ENCODE peak calls at places on chromosomes 7 and 10, in five cellular contexts. A, N, K, Q and G are unnamed samples. For H3K4me1 and H3K9me3, the result is how much of the 10 kb centered on the place peaks cover.

GRCh38 chr10:86583983-86584382 is 62.4 kb upstream of the WAPL start:
- DNase-seq in A (no peak), N (no peak), K (no peak), Q (no peak), G (no peak)

GRCh38 chr10:88243202-88243744 is 339.8 kb downstream of the RNLS start:
- DNase-seq in A (no peak), N (no peak), K (peak), Q (no peak), G (no peak)

GRCh38 chr10:104683567-104683966 is 42.5 kb downstream of the SORCS3 start:
- DNase-seq in A (no peak), N (no peak), K (no peak), Q (no peak), G (no peak)

GRCh38 chr7:85602196-85602595 is 415.3 kb upstream of the SEMA3D start:
- DNase-seq in A (no peak), N (no peak), K (peak), Q (no peak), G (no peak)

GRCh38 chr10:99375444-99375843 is 46.3 kb downstream of the CNNM1 start:
- DNase-seq in A (no peak), N (no peak), K (no peak), Q (no peak), G (no peak)

GRCh38 chr10:103888113-103888841 is 29.7 kb downstream of the STN1 start:
- DNase-seq in A (peak), N (no peak), K (peak), Q (peak), G (peak)

GRCh38 chr7:93651603-93652159 is 77.2 kb upstream of the CALCR start:
- DNase-seq in A (no peak), N (no peak), K (no peak), Q (no peak), G (no peak)

GRCh38 chr7:105905209-105905910 is 29.0 kb upstream of the ATXN7L1 start:
- DNase-seq in A (no peak), N (no peak), K (no peak), Q (no peak), G (no peak)

GRCh38 chr10:100303724-100304319 is 17.3 kb upstream of the BLOC1S2 start:
- DNase-seq in A (no peak), N (no peak), K (peak), Q (no peak), G (no peak)

GRCh38 chr7:156031679-156032478 is 219.6 kb upstream of the SHH start:
- DNase-seq in A (no peak), N (no peak), K (no peak), Q (no peak), G (no peak)

GRCh38 chr7:116530107-116530820 is 5.4 kb downstream of the CAV1 start:
- DNase-seq in A (no peak), N (no peak), K (no peak), Q (no peak), G (no peak)

GRCh38 chr7:116527521-116527920 is 2.7 kb downstream of the CAV1 start:
- DNase-seq in A (no peak), N (no peak), K (peak), Q (no peak), G (no peak)

GRCh38 chr7:116528008-116528789 is 3.4 kb downstream of the CAV1 start:
- DNase-seq in A (peak), N (no peak), K (peak), Q (no peak), G (peak)

GRCh38 chr7:116526897-116527296 is 2.1 kb downstream of the CAV1 start:
- DNase-seq in A (no peak), N (no peak), K (no peak), Q (no peak), G (no peak)

DNA sequence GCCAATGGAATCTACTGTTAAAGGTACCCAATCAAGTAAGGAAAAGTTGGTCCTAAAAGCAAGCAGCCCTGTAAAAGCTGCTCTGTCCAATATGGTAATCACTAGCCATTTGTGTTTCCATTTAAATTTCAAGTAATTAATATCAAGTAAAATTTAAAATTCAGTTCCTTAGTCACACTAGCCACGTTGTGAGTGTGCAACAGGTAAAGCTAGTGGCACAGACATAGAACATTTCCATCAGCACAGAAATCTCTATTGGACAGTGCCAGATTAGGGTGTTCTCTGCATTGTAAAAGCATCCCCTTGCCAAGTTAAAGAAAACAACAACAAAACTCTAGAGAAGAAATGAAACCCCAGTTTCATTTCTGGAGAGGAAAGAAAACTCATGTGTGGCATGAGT is 4.4 kb downstream of the CAV1 start:
- DNase-seq in A (no peak), N (no peak), K (no peak), Q (no peak), G (no peak)
- H3K4me1 ChIP-seq in A (under half), N (under half), K (under half), Q (under half), G (half or more)

GRCh38 chr7:158524749-158525635 is 62.6 kb downstream of the PTPRN2 start:
- DNase-seq in A (no peak), N (no peak), K (no peak), Q (peak), G (no peak)

GRCh38 chr7:158527038-158527437 is 60.6 kb downstream of the PTPRN2 start:
- DNase-seq in A (no peak), N (no peak), K (no peak), Q (peak), G (no peak)

GRCh38 chr7:158527495-158527894 is 60.1 kb downstream of the PTPRN2 start:
- DNase-seq in A (no peak), N (no peak), K (no peak), Q (peak), G (no peak)

GRCh38 chr7:158526531-158526930 is 61.1 kb downstream of the PTPRN2 start:
- DNase-seq in A (no peak), N (no peak), K (no peak), Q (peak), G (no peak)

GRCh38 chr7:158525648-158526484 is 61.8 kb downstream of the PTPRN2 start:
- DNase-seq in A (no peak), N (no peak), K (no peak), Q (peak), G (no peak)
- H3K9me3 ChIP-seq in A (under half), N (under half), K (under half), Q (under half), G (under half)

DNA sequence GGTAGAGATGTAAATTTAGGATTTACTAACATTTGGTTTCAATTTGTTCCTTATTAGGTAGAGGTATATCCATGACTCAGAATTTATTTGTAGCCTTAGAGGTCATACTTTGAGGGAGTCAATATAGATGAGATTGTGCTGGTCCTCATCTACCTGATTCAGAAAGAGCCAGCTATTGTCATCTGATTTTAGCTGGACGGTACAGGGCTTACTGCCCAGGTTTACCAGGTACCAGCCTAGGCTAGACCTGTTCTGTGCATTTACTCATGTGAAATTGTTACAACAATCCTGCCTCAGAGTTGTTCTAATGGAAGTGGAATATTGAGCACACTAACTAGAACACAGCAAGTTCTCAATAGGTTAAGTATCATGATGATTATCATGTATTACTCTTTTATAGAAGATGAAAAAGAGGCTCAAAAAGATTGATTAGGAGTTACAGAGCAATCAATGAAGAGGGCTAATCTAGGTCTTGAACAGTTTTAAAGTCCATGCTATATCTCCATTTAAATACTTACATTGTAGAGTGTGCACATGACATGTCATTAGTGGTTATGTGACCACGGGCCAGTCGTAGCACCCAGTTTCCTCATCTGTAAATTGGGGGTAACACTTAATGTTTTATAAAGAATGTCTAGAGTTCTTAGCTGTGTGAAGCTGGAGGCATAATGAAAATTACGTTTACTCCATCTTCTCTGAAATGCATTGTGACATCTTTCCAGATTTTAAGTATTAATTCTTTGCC is 42.1 kb downstream of the TRIM24 start:
- DNase-seq in A (no peak), N (no peak), K (no peak), Q (no peak), G (no peak)
- H3K27ac ChIP-seq in A (no peak), N (no peak), K (no peak), Q (no peak), G (no peak)

DNA sequence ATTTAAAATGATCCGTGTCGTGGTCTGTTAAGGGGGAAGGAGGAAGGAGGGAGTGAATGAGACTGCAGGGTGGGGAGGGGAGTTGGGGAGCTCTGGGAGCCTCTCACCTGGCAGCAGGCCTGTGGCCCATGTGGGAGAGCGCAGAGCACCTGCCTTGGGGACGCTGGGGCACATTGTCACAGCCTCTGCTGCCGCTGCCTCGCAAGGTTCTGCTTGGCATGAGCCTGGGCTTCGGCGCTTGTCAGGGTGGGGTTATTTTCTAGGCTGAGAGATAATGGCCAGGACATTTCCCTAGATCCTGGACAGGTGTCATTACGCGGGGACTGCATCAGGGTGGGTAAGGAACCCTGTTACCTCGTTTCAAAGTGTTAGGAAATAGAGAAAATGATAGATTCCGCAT is 2.2 kb upstream of the SUN1 start:
- DNase-seq in A (no peak), N (no peak), K (no peak), Q (peak), G (no peak)
- H3K4me1 ChIP-seq in A (half or more), N (half or more), K (under half), Q (under half), G (half or more)

DNA sequence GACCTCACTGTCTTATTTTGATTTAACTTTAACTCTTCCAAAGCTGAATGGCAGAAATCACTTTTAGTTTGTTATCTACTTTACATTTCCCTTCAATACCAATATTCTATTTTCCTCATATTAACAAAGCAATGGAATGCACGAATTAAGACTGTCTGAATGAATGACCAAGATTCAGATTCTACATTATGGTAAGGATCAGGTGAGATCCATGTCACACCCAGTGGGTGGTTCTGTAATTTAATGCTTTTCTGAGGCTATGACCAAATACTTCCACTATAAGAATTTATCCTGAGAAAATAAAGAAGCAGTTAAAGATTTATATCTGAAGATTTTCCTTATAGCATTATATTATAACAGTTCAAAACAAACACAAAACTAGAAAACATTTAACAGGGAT is 90.2 kb upstream of the NUPR2 start:
- DNase-seq in A (no peak), N (no peak), K (no peak), Q (no peak), G (no peak)
- H3K9me3 ChIP-seq in A (under half), N (under half), K (under half), Q (under half), G (under half)

GRCh38 chr7:138882249-138882648 is 84.3 kb upstream of the ATP6V0A4 start:
- DNase-seq in A (no peak), N (no peak), K (no peak), Q (no peak), G (no peak)

GRCh38 chr7:138878847-138879246 is 80.9 kb upstream of the ATP6V0A4 start:
- DNase-seq in A (no peak), N (no peak), K (no peak), Q (no peak), G (no peak)

GRCh38 chr7:138879356-138879755 is 81.4 kb upstream of the ATP6V0A4 start:
- DNase-seq in A (no peak), N (no peak), K (no peak), Q (no peak), G (no peak)

GRCh38 chr7:138881578-138882188 is 83.7 kb upstream of the ATP6V0A4 start:
- DNase-seq in A (no peak), N (no peak), K (no peak), Q (no peak), G (no peak)

GRCh38 chr7:138880881-138881577 is 83.0 kb upstream of the ATP6V0A4 start:
- DNase-seq in A (no peak), N (no peak), K (peak), Q (no peak), G (peak)
- H3K27ac ChIP-seq in A (no peak), N (no peak), K (no peak), Q (no peak), G (no peak)

GRCh38 chr10:79324032-79324695 is 23.1 kb upstream of the PPIF start:
- DNase-seq in A (no peak), N (peak), K (no peak), Q (no peak), G (no peak)
- H3K4me1 ChIP-seq in A (under half), N (under half), K (under half), Q (under half), G (under half)